ENCODE peak calls at places on chromosomes 12 and 14, in eight cellular contexts. U, B, L, I, K, S, H and J are unnamed samples.

GRCh38 chr14:70640938-70641547 is 673 bp upstream of the TTC9 start:
- DNase-seq in U (peak), B (peak), L (peak), I (peak), K (peak), S (peak), H (peak), J (peak)

GRCh38 chr12:124517260-124518050 is 50.0 kb downstream of the NCOR2 start:
- DNase-seq in U (no peak), B (peak), L (peak), I (peak), K (no peak), S (no peak), H (no peak), J (peak)

GRCh38 chr12:121804417-121805111 is 755 bp downstream of the SETD1B start:
- DNase-seq in U (no peak), B (peak), L (peak), I (peak), K (peak), S (no peak), H (peak), J (no peak)

GRCh38 chr14:86574026-86574777 is 1044.3 kb downstream of the FLRT2 start:
- DNase-seq in U (no peak), B (no peak), L (peak), I (no peak), K (peak), S (no peak), H (no peak), J (no peak)

GRCh38 chr12:53660064-53660463 is 15.8 kb downstream of the ATP5MC2 start:
- DNase-seq in U (no peak), B (no peak), L (no peak), I (no peak), K (peak), S (no peak), H (no peak), J (no peak)

GRCh38 chr12:93022603-93023340 is 93.7 kb upstream of the EEA1 start:
- DNase-seq in U (no peak), B (no peak), L (peak), I (no peak), K (peak), S (no peak), H (no peak), J (no peak)

GRCh38 chr12:69648476-69648875 is 37.8 kb upstream of the LRRC10 start:
- DNase-seq in U (no peak), B (no peak), L (peak), I (no peak), K (peak), S (no peak), H (no peak), J (peak)

GRCh38 chr12:109677323-109677722 is 36.3 kb upstream of the FAM222A start:
- DNase-seq in U (no peak), B (no peak), L (no peak), I (no peak), K (no peak), S (no peak), H (no peak), J (no peak)

GRCh38 chr12:116186482-116187157 is 90.9 kb downstream of the MED13L start:
- DNase-seq in U (no peak), B (no peak), L (no peak), I (no peak), K (no peak), S (no peak), H (no peak), J (no peak)

GRCh38 chr14:100536141-100536540 is 51.1 kb downstream of the BEGAIN start:
- DNase-seq in U (no peak), B (no peak), L (no peak), I (no peak), K (no peak), S (no peak), H (no peak), J (no peak)

GRCh38 chr14:68012861-68013260 is 193.3 kb downstream of the RAD51B start:
- DNase-seq in U (no peak), B (no peak), L (peak), I (no peak), K (no peak), S (no peak), H (no peak), J (no peak)

GRCh38 chr12:107558141-107558815 is 127.3 kb upstream of the PWP1 start:
- DNase-seq in U (no peak), B (no peak), L (no peak), I (peak), K (no peak), S (no peak), H (no peak), J (no peak)

GRCh38 chr12:93667672-93668071 is 9.5 kb upstream of the CRADD start:
- DNase-seq in U (no peak), B (no peak), L (peak), I (no peak), K (peak), S (no peak), H (no peak), J (no peak)

GRCh38 chr12:29796823-29797263 is 13.1 kb upstream of the TMTC1 start:
- DNase-seq in U (no peak), B (peak), L (peak), I (no peak), K (peak), S (no peak), H (no peak), J (peak)

GRCh38 chr12:120041386-120042231 is 52.6 kb downstream of the BICDL1 start:
- DNase-seq in U (no peak), B (no peak), L (no peak), I (no peak), K (no peak), S (no peak), H (no peak), J (no peak)

GRCh38 chr12:49548822-49549648 is 10.2 kb downstream of the KCNH3 start:
- DNase-seq in U (no peak), B (no peak), L (no peak), I (no peak), K (peak), S (no peak), H (no peak), J (no peak)

GRCh38 chr14:84127430-84127829 is 1402.5 kb upstream of the FLRT2 start:
- DNase-seq in U (no peak), B (no peak), L (no peak), I (no peak), K (no peak), S (no peak), H (no peak), J (no peak)

GRCh38 chr12:115012861-115013667 is 329.1 kb upstream of the TBX3 start:
- DNase-seq in U (no peak), B (no peak), L (no peak), I (no peak), K (no peak), S (no peak), H (no peak), J (no peak)

GRCh38 chr14:50783542-50783941 is 47.4 kb downstream of the NIN start:
- DNase-seq in U (no peak), B (no peak), L (no peak), I (no peak), K (no peak), S (no peak), H (no peak), J (no peak)

GRCh38 chr14:68145539-68145938 is 326.0 kb downstream of the RAD51B start:
- DNase-seq in U (no peak), B (no peak), L (peak), I (no peak), K (peak), S (no peak), H (no peak), J (no peak)

GRCh38 chr12:37543131-37543965 is 773.2 kb upstream of the ALG10B start:
- DNase-seq in U (no peak), B (no peak), L (no peak), I (no peak), K (no peak), S (no peak), H (no peak), J (no peak)

GRCh38 chr14:20680843-20681347 is 3.5 kb upstream of the RNASE4 start:
- DNase-seq in U (no peak), B (no peak), L (no peak), I (no peak), K (no peak), S (no peak), H (peak), J (no peak)

GRCh38 chr14:58987601-58988000 is 200.9 kb upstream of the DAAM1 start:
- DNase-seq in U (no peak), B (no peak), L (no peak), I (no peak), K (no peak), S (no peak), H (no peak), J (no peak)

GRCh38 chr14:53450871-53451270 is 297.7 kb upstream of the DDHD1 start:
- DNase-seq in U (no peak), B (no peak), L (peak), I (peak), K (peak), S (no peak), H (no peak), J (peak)